ENCODE peak calls at places on chromosomes 5 and 9, in five cellular contexts. One of them, this sample, is unnamed.

GRCh38 chr5:99105216-99105615 is 176.4 kb upstream of the CHD1 start:
- DNase-seq in GM12865: no peak
- DNase-seq in fibroblast of pulmonary artery: peak
- DNase-seq in AG09309: no peak
- DNase-seq in K562: no peak
- DNase-seq in this sample: no peak

GRCh38 chr9:93303258-93303771 is 119.4 kb downstream of the WNK2 start:
- DNase-seq in GM12865: no peak
- DNase-seq in fibroblast of pulmonary artery: no peak
- DNase-seq in AG09309: no peak
- DNase-seq in K562: no peak
- DNase-seq in this sample: peak

GRCh38 chr5:177194278-177194677 is 60.7 kb downstream of the NSD1 start:
- DNase-seq in GM12865: no peak
- DNase-seq in fibroblast of pulmonary artery: peak
- DNase-seq in AG09309: peak
- DNase-seq in K562: no peak
- DNase-seq in this sample: no peak

GRCh38 chr9:31210982-31211570 is 1173.4 kb upstream of the ACO1 start:
- DNase-seq in GM12865: no peak
- DNase-seq in fibroblast of pulmonary artery: peak
- DNase-seq in AG09309: no peak
- DNase-seq in K562: no peak
- DNase-seq in this sample: peak

GRCh38 chr9:37082214-37082765 is 38.1 kb upstream of the ZCCHC7 start:
- DNase-seq in GM12865: peak
- DNase-seq in fibroblast of pulmonary artery: peak
- DNase-seq in AG09309: no peak
- DNase-seq in K562: no peak
- DNase-seq in this sample: no peak

GRCh38 chr5:76029739-76030138 is 53.4 kb upstream of the SV2C start:
- DNase-seq in GM12865: peak
- DNase-seq in fibroblast of pulmonary artery: no peak
- DNase-seq in AG09309: no peak
- DNase-seq in K562: no peak
- DNase-seq in this sample: no peak

GRCh38 chr5:89707891-89708290 is 701.7 kb downstream of the CETN3 start:
- DNase-seq in GM12865: peak
- DNase-seq in fibroblast of pulmonary artery: no peak
- DNase-seq in AG09309: no peak
- DNase-seq in K562: no peak
- DNase-seq in this sample: no peak

GRCh38 chr9:37944671-37945481 is 40.9 kb upstream of the SLC25A51 start:
- DNase-seq in GM12865: no peak
- DNase-seq in fibroblast of pulmonary artery: peak
- DNase-seq in AG09309: no peak
- DNase-seq in K562: no peak
- DNase-seq in this sample: no peak

GRCh38 chr9:33466565-33467495 is 6.9 kb downstream of the NOL6 start:
- DNase-seq in GM12865: peak
- DNase-seq in fibroblast of pulmonary artery: peak
- DNase-seq in AG09309: no peak
- DNase-seq in K562: peak
- DNase-seq in this sample: peak

GRCh38 chr5:141236516-141237313 is 8.5 kb upstream of the PCDHB15 start:
- DNase-seq in GM12865: no peak
- DNase-seq in fibroblast of pulmonary artery: no peak
- DNase-seq in AG09309: no peak
- DNase-seq in K562: no peak
- DNase-seq in this sample: no peak

GRCh38 chr9:69515810-69516209 is 156.4 kb downstream of the APBA1 start:
- DNase-seq in GM12865: no peak
- DNase-seq in fibroblast of pulmonary artery: no peak
- DNase-seq in AG09309: no peak
- DNase-seq in K562: no peak
- DNase-seq in this sample: no peak

GRCh38 chr9:137556069-137556838 is 4.6 kb downstream of the MRPL41 start:
- DNase-seq in GM12865: no peak
- DNase-seq in fibroblast of pulmonary artery: peak
- DNase-seq in AG09309: no peak
- DNase-seq in K562: no peak
- DNase-seq in this sample: no peak

GRCh38 chr9:80004687-80005086 is 432.9 kb downstream of the TLE4 start:
- DNase-seq in GM12865: no peak
- DNase-seq in fibroblast of pulmonary artery: no peak
- DNase-seq in AG09309: no peak
- DNase-seq in K562: no peak
- DNase-seq in this sample: no peak

GRCh38 chr9:4146293-4146692 is 153.6 kb downstream of the GLIS3 start:
- DNase-seq in GM12865: no peak
- DNase-seq in fibroblast of pulmonary artery: no peak
- DNase-seq in AG09309: no peak
- DNase-seq in K562: no peak
- DNase-seq in this sample: no peak

GRCh38 chr5:320524-321232 is 836 bp upstream of the AHRR start:
- DNase-seq in GM12865: no peak
- DNase-seq in fibroblast of pulmonary artery: no peak
- DNase-seq in AG09309: no peak
- DNase-seq in K562: no peak
- DNase-seq in this sample: peak

GRCh38 chr5:170184007-170184687 is 48.6 kb upstream of the C5orf58 start:
- DNase-seq in GM12865: peak
- DNase-seq in fibroblast of pulmonary artery: peak
- DNase-seq in AG09309: peak
- DNase-seq in K562: peak
- DNase-seq in this sample: peak

GRCh38 chr5:147576646-147577535 is 67.0 kb upstream of the DPYSL3 start:
- DNase-seq in GM12865: peak
- DNase-seq in fibroblast of pulmonary artery: peak
- DNase-seq in AG09309: no peak
- DNase-seq in K562: peak
- DNase-seq in this sample: peak

GRCh38 chr5:19795218-19795617 is 192.8 kb downstream of the CDH18 start:
- DNase-seq in GM12865: no peak
- DNase-seq in fibroblast of pulmonary artery: peak
- DNase-seq in AG09309: peak
- DNase-seq in K562: no peak
- DNase-seq in this sample: no peak

GRCh38 chr9:127907867-127908659 is 8.7 kb upstream of the ST6GALNAC6 start:
- DNase-seq in GM12865: no peak
- DNase-seq in fibroblast of pulmonary artery: no peak
- DNase-seq in AG09309: no peak
- DNase-seq in K562: no peak
- DNase-seq in this sample: no peak

GRCh38 chr9:95425910-95426551 is 90.7 kb downstream of the PTCH1 start:
- DNase-seq in GM12865: peak
- DNase-seq in fibroblast of pulmonary artery: peak
- DNase-seq in AG09309: no peak
- DNase-seq in K562: peak
- DNase-seq in this sample: no peak

GRCh38 chr9:112130997-112131396 is 44.1 kb downstream of the SUSD1 start:
- DNase-seq in GM12865: no peak
- DNase-seq in fibroblast of pulmonary artery: no peak
- DNase-seq in AG09309: no peak
- DNase-seq in K562: no peak
- DNase-seq in this sample: no peak

GRCh38 chr9:133643362-133643755 is 7.2 kb downstream of the DBH start:
- DNase-seq in GM12865: no peak
- DNase-seq in fibroblast of pulmonary artery: no peak
- DNase-seq in AG09309: no peak
- DNase-seq in K562: no peak
- DNase-seq in this sample: no peak

GRCh38 chr9:89362647-89363310 is 44.5 kb downstream of the SECISBP2 start:
- DNase-seq in GM12865: no peak
- DNase-seq in fibroblast of pulmonary artery: no peak
- DNase-seq in AG09309: no peak
- DNase-seq in K562: no peak
- DNase-seq in this sample: no peak

GRCh38 chr5:24642022-24642421 is 2.8 kb downstream of the CDH10 start:
- DNase-seq in GM12865: peak
- DNase-seq in fibroblast of pulmonary artery: peak
- DNase-seq in AG09309: no peak
- DNase-seq in K562: no peak
- DNase-seq in this sample: no peak

GRCh38 chr9:126581893-126582292 is 31.8 kb upstream of the LMX1B start:
- DNase-seq in GM12865: no peak
- DNase-seq in fibroblast of pulmonary artery: no peak
- DNase-seq in AG09309: no peak
- DNase-seq in K562: no peak
- DNase-seq in this sample: no peak

GRCh38 chr9:27835286-27835685 is 262.0 kb upstream of the C9orf72 start:
- DNase-seq in GM12865: no peak
- DNase-seq in fibroblast of pulmonary artery: no peak
- DNase-seq in AG09309: no peak
- DNase-seq in K562: no peak
- DNase-seq in this sample: no peak

GRCh38 chr9:27838876-27839275 is 265.6 kb upstream of the C9orf72 start:
- DNase-seq in GM12865: no peak
- DNase-seq in fibroblast of pulmonary artery: no peak
- DNase-seq in AG09309: no peak
- DNase-seq in K562: no peak
- DNase-seq in this sample: no peak

GRCh38 chr9:27836661-27837401 is 263.6 kb upstream of the C9orf72 start:
- DNase-seq in GM12865: no peak
- DNase-seq in fibroblast of pulmonary artery: no peak
- DNase-seq in AG09309: no peak
- DNase-seq in K562: no peak
- DNase-seq in this sample: no peak

DNA sequence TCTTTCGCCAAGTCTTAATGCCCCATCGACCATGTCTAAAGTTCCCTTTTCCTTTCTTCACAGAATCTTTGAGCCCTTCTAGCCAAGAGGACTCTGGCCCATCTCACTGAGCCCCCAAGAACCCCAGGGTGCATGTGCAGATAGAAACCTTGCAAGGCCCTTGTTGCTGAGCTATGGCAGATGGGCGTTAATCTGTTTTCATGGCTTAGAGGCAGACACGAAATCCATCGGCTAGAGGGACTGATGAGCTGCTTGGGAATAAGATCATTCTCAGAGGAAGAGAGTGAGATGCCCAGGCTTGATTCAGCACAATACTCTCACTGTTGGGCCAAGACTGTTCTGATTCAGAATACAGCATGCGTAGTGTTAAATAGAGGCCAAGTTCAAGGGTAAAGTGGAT is 262.5 kb upstream of the C9orf72 start:
- DNase-seq in GM12865: no peak
- DNase-seq in fibroblast of pulmonary artery: no peak
- DNase-seq in AG09309: no peak
- DNase-seq in K562: no peak
- DNase-seq in this sample: no peak
- TF ChIP-seq CTCF in GM12865: no peak
- TF ChIP-seq CTCF in fibroblast of pulmonary artery: no peak
- TF ChIP-seq CTCF in AG09309: no peak
- TF ChIP-seq CTCF in K562: no peak
- TF ChIP-seq CTCF in this sample: no peak

GRCh38 chr9:125203259-125203658 is 2.9 kb downstream of the RABEPK start:
- DNase-seq in GM12865: no peak
- DNase-seq in fibroblast of pulmonary artery: no peak
- DNase-seq in AG09309: no peak
- DNase-seq in K562: no peak
- DNase-seq in this sample: no peak
- TF ChIP-seq CTCF in GM12865: no peak
- TF ChIP-seq CTCF in fibroblast of pulmonary artery: no peak
- TF ChIP-seq CTCF in AG09309: no peak
- TF ChIP-seq CTCF in K562: no peak
- TF ChIP-seq CTCF in this sample: no peak

DNA sequence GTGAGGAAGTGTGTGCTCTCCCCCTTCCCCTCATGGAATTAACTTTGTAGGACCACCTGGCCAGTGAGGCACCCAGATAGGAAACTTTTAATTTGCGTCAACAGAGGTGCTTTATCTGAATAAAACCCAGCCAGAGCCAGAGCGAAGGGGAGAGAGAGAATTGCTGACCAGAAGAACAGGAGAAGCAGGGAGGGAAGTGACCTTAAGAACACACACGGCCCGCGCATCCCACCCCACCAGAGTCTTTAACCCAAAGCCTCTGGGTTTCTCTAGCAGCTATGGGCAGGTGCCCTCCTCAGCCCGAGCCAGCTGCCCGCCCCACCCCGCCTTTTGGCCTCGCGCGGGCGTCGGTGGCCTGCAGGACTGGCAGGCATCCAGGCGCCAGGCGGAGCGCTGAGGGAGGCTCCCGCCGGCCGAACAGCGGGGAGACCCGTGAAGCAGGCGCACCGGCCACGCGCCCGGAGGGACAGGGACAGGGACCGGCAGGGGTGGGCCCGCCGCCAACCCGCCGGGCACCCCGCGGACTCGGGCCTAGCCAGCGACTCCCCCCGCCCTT is 568 bp downstream of the ERAP1 start:
- DNase-seq in GM12865: peak
- DNase-seq in fibroblast of pulmonary artery: peak
- DNase-seq in AG09309: no peak
- DNase-seq in K562: peak
- DNase-seq in this sample: peak
- TF ChIP-seq CTCF in GM12865: no peak
- TF ChIP-seq CTCF in fibroblast of pulmonary artery: no peak
- TF ChIP-seq CTCF in AG09309: no peak
- TF ChIP-seq CTCF in K562: no peak
- TF ChIP-seq CTCF in this sample: no peak

GRCh38 chr5:149667827-149668122 is 62.3 kb upstream of the PPARGC1B start:
- DNase-seq in GM12865: no peak
- DNase-seq in fibroblast of pulmonary artery: no peak
- DNase-seq in AG09309: no peak
- DNase-seq in K562: no peak
- DNase-seq in this sample: no peak
- TF ChIP-seq CTCF in GM12865: no peak
- TF ChIP-seq CTCF in fibroblast of pulmonary artery: no peak
- TF ChIP-seq CTCF in AG09309: no peak
- TF ChIP-seq CTCF in K562: no peak
- TF ChIP-seq CTCF in this sample: no peak

GRCh38 chr5:168752416-168753190 is 173.4 kb upstream of the PANK3 start:
- DNase-seq in GM12865: no peak
- DNase-seq in fibroblast of pulmonary artery: no peak
- DNase-seq in AG09309: no peak
- DNase-seq in K562: no peak
- DNase-seq in this sample: no peak
- TF ChIP-seq CTCF in GM12865: no peak
- TF ChIP-seq CTCF in fibroblast of pulmonary artery: no peak
- TF ChIP-seq CTCF in AG09309: no peak
- TF ChIP-seq CTCF in K562: no peak
- TF ChIP-seq CTCF in this sample: no peak

DNA sequence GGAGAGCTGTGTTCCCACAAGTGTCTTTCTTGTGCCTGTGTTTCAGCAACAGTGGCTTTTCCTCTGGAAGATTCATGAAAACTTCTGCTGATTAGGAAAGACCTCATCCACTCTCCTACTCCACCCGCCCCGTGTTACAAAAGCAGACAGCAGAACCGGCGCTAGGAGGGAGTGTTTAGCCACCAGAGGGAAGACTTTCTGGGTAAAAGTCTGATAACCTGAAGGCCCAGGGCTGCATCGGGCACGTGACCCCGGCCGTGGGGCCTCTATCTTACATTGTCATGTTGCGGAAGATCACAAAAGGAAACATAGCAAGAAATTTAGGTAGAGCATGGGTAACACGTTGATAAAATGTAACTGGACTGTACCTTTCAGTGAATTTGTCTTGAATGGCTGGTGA is 32.0 kb upstream of the DMRT2 start:
- DNase-seq in GM12865: peak
- DNase-seq in fibroblast of pulmonary artery: peak
- DNase-seq in AG09309: no peak
- DNase-seq in K562: no peak
- DNase-seq in this sample: no peak
- TF ChIP-seq CTCF in GM12865: peak
- TF ChIP-seq CTCF in fibroblast of pulmonary artery: peak
- TF ChIP-seq CTCF in AG09309: peak
- TF ChIP-seq CTCF in K562: peak
- TF ChIP-seq CTCF in this sample: no peak